ENCODE peak calls at places on chromosome 18, in four cellular contexts. Z is HCT116, V is body of pancreas, W is Peyer's patch. B is an unnamed sample.

GRCh38 chr18:72468011-72468710 is 76.0 kb downstream of the CBLN2 start:
- DNase-seq in Z (no peak), V (no peak), W (no peak), B (no peak)

GRCh38 chr18:74652392-74652988 is 54.8 kb downstream of the ZNF407 start:
- DNase-seq in Z (peak; percentile 27), V (no peak), W (no peak), B (no peak)

GRCh38 chr18:10785798-10786197 is 260.0 kb downstream of the NAPG start:
- DNase-seq in Z (no peak), V (no peak), W (no peak), B (no peak)

GRCh38 chr18:1954583-1955312 is 616.6 kb downstream of the METTL4 start:
- DNase-seq in Z (no peak), V (no peak), W (no peak), B (peak; percentile 51)

GRCh38 chr18:73891572-73892421 is 255.8 kb downstream of the FBXO15 start:
- DNase-seq in Z (no peak), V (no peak), W (no peak), B (no peak)

GRCh38 chr18:40984856-40985255 is 970.2 kb upstream of the PIK3C3 start:
- DNase-seq in Z (no peak), V (no peak), W (no peak), B (no peak)

GRCh38 chr18:62027914-62028520 is 135.2 kb upstream of the RNF152 start:
- DNase-seq in Z (no peak), V (no peak), W (no peak), B (no peak)

GRCh38 chr18:23932385-23933067 is 82.0 kb upstream of the TTC39C start:
- DNase-seq in Z (no peak), V (no peak), W (no peak), B (no peak)

GRCh38 chr18:48345596-48345995 is 63.6 kb downstream of the ZBTB7C start:
- DNase-seq in Z (peak; percentile 12), V (peak; percentile 24), W (peak; percentile 64), B (no peak)

GRCh38 chr18:37521500-37522465 is 43.8 kb downstream of the CELF4 start:
- DNase-seq in Z (no peak), V (no peak), W (no peak), B (no peak)

GRCh38 chr18:60383865-60384264 is 11.3 kb upstream of the MC4R start:
- DNase-seq in Z (no peak), V (no peak), W (no peak), B (no peak)

GRCh38 chr18:10525563-10526210 is at the start of gene NAPG:
- DNase-seq in Z (peak; percentile 83), V (peak; percentile 92), W (peak; percentile 95), B (peak; percentile 96)

GRCh38 chr18:3998698-3999333 is 456.3 kb downstream of the DLGAP1 start:
- DNase-seq in Z (peak; percentile 43), V (peak; percentile 12), W (peak; percentile 50), B (peak; percentile 26)

GRCh38 chr18:79903071-79903635 is 48.3 kb downstream of the SLC66A2 start:
- DNase-seq in Z (no peak), V (no peak), W (no peak), B (peak; percentile 24)

GRCh38 chr18:79902075-79902474 is 49.4 kb downstream of the SLC66A2 start:
- DNase-seq in Z (no peak), V (peak; percentile 2), W (no peak), B (peak; percentile 19)

GRCh38 chr18:79900610-79901570 is 50.6 kb downstream of the SLC66A2 start:
- DNase-seq in Z (no peak), V (peak; percentile 4), W (no peak), B (peak; percentile 51)

GRCh38 chr18:79902640-79903039 is 48.8 kb downstream of the SLC66A2 start:
- DNase-seq in Z (no peak), V (no peak), W (no peak), B (peak; percentile 12)

DNA sequence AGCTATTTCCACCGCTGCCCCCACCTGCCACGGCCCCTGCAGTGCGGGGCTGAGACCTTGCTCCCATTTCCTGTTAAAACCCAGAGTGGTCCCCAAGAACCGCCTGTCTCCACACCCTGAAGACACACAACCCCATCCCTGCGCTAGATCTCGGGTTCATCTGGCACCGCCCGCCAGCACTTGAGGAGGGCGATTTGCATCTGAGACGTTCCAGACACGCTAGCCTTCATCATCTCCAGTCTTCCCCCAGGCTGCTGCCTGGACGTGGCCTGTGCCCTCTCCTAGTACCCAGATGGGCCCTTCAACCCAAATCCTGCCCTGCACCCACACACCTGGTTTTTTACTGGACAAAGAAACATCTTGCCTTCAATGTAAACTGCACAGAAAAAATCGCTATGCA is 49.8 kb downstream of the SLC66A2 start:
- DNase-seq in Z (no peak), V (peak; percentile 3), W (no peak), B (peak; percentile 23)
- H3K9me3 ChIP-seq in Z (peaks cover 16% of the 10 kb centered on the region), V (peaks cover 27% of the 10 kb centered on the region), W (peaks cover 9% of the 10 kb centered on the region), B (no peaks in the 10 kb centered on the region)

GRCh38 chr18:76524900-76525698 is 30.1 kb upstream of the ZNF516 start:
- DNase-seq in Z (no peak), V (peak; percentile 40), W (no peak), B (no peak)

GRCh38 chr18:76530391-76530790 is 35.3 kb upstream of the ZNF516 start:
- DNase-seq in Z (no peak), V (no peak), W (no peak), B (no peak)

GRCh38 chr18:76529433-76529811 is 34.4 kb upstream of the ZNF516 start:
- DNase-seq in Z (no peak), V (no peak), W (no peak), B (no peak)

GRCh38 chr18:76530846-76531245 is 35.8 kb upstream of the ZNF516 start:
- DNase-seq in Z (no peak), V (no peak), W (no peak), B (no peak)

DNA sequence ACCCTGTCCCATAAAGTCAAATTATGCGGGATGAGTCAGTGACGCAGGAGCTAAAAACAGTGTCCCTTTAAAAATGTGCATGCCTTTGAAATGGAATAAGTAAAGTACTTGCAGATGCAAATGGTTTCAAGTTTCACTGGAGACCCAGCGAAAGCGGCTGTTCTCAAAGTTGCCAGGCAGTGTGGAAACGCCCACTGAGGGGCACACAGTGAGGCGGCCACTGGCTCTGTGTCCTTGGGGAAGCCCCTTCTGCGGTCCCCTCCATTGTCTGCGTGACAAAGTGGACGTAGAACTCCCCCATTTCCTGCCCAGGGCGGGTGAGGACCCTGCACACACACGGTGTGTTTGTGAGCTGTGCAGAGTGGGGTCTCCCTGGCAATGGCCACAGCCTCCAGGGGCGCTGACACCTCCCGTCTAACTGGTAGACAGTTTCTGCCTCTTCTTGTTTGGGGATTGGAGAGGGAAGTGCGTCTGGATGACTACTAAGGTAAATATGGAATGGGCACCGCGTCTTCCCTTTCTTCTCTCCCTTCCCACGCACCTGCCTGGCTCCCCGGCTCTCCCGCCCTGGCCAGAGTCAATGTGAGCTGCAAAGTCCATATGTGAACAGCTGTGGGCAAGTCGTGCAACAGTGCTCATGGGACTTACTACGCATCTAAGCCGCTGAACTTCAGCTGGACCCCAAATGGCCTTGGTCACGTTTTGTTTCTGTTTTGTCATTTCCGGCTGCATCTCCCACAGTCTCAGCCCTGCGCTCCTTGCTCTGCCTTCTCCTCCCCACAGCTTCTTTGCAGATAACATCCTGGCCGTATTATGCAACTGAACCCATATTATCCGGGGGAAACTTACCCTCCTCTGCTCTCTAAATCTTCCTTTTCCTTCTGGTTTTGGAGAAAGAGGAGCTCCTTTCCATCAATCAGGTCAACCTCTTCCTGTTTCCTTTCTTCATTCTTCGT is 33.7 kb upstream of the ZNF516 start:
- DNase-seq in Z (no peak), V (peak; percentile 57), W (peak; percentile 57), B (peak; percentile 55)
- TF ChIP-seq CTCF in Z (no peak), V (no peak), W (no peak), B (no peak)

DNA sequence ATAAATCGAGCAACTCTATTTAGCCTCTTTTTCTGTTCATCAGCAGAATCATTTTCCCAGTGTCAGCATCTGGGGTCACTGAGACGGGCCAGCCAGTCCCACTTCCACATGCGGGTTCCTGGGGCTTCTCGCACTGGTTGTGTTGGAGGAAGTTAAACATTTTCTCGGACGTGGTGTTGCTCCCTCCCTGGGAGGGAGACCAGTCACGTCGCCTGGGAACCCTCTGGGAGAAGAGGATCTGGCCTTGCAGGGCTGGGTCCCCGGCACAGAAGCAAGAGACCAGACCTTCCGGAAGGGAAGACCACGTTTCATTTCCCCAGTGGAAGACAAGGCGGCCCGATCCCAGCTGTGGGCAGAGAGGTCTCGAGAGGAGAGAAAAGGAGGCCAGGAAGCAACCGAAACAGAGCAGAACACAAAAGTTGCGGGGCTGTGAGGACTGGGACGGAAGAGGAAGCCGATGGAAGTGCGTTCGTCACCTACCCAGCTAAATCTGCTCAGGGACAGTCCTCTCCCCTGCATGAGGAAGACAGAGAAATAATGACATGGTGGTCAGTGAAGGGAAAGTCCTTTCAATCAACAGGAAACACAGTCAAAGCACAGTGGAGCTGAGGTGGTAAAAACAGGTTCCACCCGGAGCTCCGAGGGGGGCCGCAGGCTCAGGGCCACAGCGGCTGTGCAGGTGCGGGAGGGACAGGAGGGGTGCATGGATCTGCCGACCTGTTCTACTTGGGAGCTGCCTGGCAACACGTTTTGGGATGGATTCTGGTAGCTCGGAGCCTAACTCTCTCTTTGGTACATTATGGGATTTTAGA is 144.4 kb downstream of the MBP start:
- DNase-seq in Z (no peak), V (no peak), W (no peak), B (peak; percentile 43)
- TF ChIP-seq POLR2A in Z (no peak), V (no peak), W (no peak), B (no peak)

GRCh38 chr18:21093133-21093532 is 18.5 kb downstream of the ROCK1 start:
- DNase-seq in Z (no peak), V (no peak), W (no peak), B (no peak)
- H3K9me3 ChIP-seq in Z (no peaks in the 10 kb centered on the region), V (no peaks in the 10 kb centered on the region), W (no peaks in the 10 kb centered on the region), B (no peaks in the 10 kb centered on the region)

DNA sequence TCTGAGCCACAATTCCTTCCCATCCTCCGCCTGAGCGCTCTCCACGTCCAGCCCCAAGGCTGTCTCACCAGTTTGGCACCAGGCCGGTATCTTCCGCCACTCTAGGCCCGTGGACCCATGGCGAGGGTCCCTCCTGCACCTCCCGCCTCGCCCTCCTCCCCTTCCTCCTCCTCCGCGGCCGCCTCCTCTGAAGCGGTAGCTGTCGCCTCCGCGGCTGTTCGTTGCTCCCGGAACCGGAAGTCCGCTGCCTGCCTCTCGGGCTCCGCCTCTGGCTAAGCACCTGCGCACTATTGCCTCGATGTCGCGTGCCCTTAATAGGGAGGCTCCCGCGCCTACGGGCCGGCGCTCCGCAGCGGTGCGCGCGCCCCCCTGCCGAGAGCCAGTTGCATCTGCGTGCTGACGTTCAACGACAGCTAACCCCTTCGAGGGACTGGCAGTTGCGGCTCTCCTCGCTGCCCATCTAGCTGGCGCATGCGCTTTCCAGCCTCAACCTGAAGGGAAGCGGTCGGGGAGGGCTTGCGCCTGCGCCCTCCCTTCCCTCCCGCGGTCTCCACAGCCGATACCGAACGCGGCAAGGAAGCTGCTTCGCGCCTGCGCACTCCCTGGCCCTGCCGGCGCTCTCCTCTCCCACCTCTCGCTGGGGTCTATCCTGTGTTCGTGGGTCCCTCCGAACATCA is at the start of gene MBD1:
- DNase-seq in Z (peak; percentile 95), V (peak; percentile 97), W (peak; percentile 98), B (peak; percentile 99)
- TF ChIP-seq CTCF in Z (no peak), V (peak; percentile 59), W (peak; percentile 56), B (no peak)

GRCh38 chr18:47175895-47176575 is at the start of gene IER3IP1:
- DNase-seq in Z (peak; percentile 86), V (peak; percentile 92), W (peak; percentile 96), B (peak; percentile 93)
- TF ChIP-seq POLR2A in Z (peak; percentile 71), V (peak; percentile 69), W (no peak), B (no peak)

DNA sequence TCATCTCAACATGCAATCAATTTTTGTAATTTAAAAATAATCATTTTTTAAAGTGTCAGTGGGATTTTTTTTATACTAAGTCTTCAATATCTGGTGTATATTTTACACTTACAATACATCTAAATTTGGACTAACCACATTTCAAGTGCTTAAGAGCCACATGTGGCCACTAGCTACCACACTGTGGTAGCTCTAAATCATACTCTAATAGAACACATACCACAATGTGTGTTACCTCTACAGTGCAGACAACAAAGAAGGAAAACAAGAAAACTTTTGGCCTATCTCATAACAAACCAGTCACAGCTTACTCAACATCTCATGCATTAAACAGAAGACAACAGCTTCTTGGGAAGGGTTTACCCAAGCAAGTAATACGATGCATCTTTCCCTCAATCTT is 24.5 kb downstream of the PIAS2 start:
- DNase-seq in Z (no peak), V (no peak), W (no peak), B (no peak)
- H3K9me3 ChIP-seq in Z (peaks cover 10% of the 10 kb centered on the region), V (peaks cover 9% of the 10 kb centered on the region), W (no peaks in the 10 kb centered on the region), B (peaks cover 9% of the 10 kb centered on the region)